ENCODE peak calls at places on chromosomes 3 and 15, in five cellular contexts. Y is EL, Z is ovary, W is NCI-H2029, S is GM12865. D is an unnamed sample.

GRCh38 chr3:28799084-28799483 is 450.5 kb upstream of the AZI2 start:
- DNase-seq in Y (peak), Z (no peak), W (no peak), S (peak), D (peak)

GRCh38 chr15:32743411-32744145 is 25.8 kb downstream of the GREM1 start:
- DNase-seq in Y (peak), Z (no peak), W (no peak), S (no peak), D (no peak)

GRCh38 chr3:48155122-48155521 is 33.1 kb downstream of the CDC25A start:
- DNase-seq in Y (peak), Z (no peak), W (no peak), S (no peak), D (no peak)

GRCh38 chr3:49161808-49162530 is 4.2 kb downstream of the CCDC71 start:
- DNase-seq in Y (no peak), Z (no peak), W (no peak), S (no peak), D (no peak)

GRCh38 chr15:77180757-77181156 is 109.8 kb upstream of the TSPAN3 start:
- DNase-seq in Y (no peak), Z (no peak), W (no peak), S (no peak), D (no peak)

GRCh38 chr3:122942937-122943827 is 84.4 kb downstream of the SEMA5B start:
- DNase-seq in Y (peak), Z (peak), W (peak), S (peak), D (peak)

GRCh38 chr3:149442845-149443544 is 31.5 kb upstream of the TM4SF4 start:
- DNase-seq in Y (peak), Z (no peak), W (no peak), S (no peak), D (no peak)

GRCh38 chr3:48320994-48321393 is 12.5 kb downstream of the SPINK8 start:
- DNase-seq in Y (no peak), Z (no peak), W (no peak), S (no peak), D (no peak)

GRCh38 chr3:49761661-49762060 is 24.7 kb downstream of the IP6K1 start:
- DNase-seq in Y (no peak), Z (no peak), W (no peak), S (no peak), D (no peak)

GRCh38 chr3:25182794-25183193 is 245.3 kb upstream of the RARB start:
- DNase-seq in Y (no peak), Z (no peak), W (no peak), S (no peak), D (no peak)

D was measured in T47D.